ENCODE peak calls at places on chromosome 6, in five cellular contexts. U, N, E, Y and M are unnamed samples.

GRCh38 chr6:44456070-44456965 is 68.8 kb downstream of the CDC5L start:
- DNase-seq in E (no peak), U (peak), N (peak), Y (peak), M (no peak)

GRCh38 chr6:35148167-35148741 is 7.1 kb upstream of the TCP11 start:
- DNase-seq in N (peak), E (no peak), Y (peak), U (no peak), M (no peak)

GRCh38 chr6:151209071-151209831 is 30.5 kb upstream of the AKAP12 start:
- DNase-seq in U (no peak), N (peak), Y (peak), E (no peak), M (no peak)

GRCh38 chr6:47086051-47086770 is 44.1 kb upstream of the ADGRF1 start:
- DNase-seq in N (no peak), U (no peak), E (no peak), Y (no peak), M (no peak)

GRCh38 chr6:78607188-78607587 is 260.2 kb upstream of the IRAK1BP1 start:
- DNase-seq in U (no peak), Y (peak), E (no peak), N (peak), M (no peak)

GRCh38 chr6:136566007-136566487 is 15.8 kb upstream of the MAP7 start:
- DNase-seq in E (no peak), N (no peak), U (no peak), Y (no peak), M (no peak)

GRCh38 chr6:28263946-28264345 is 3.0 kb upstream of the ZSCAN26 start:
- DNase-seq in Y (no peak), U (no peak), N (peak), E (no peak), M (no peak)

GRCh38 chr6:35562060-35562459 is 49.4 kb upstream of the TULP1 start:
- DNase-seq in Y (no peak), U (no peak), E (peak), N (peak), M (no peak)

GRCh38 chr6:106997392-106998257 is 23.1 kb upstream of the CD24 start:
- DNase-seq in N (peak), U (no peak), Y (peak), E (no peak), M (no peak)

GRCh38 chr6:30325150-30325872 is 1.4 kb upstream of the TRIM39 start:
- DNase-seq in Y (peak), E (no peak), N (peak), U (no peak), M (no peak)

GRCh38 chr6:32685603-32686002 is 19.1 kb upstream of the HLA-DQB1 start:
- DNase-seq in U (no peak), N (peak), Y (peak), E (no peak), M (no peak)

GRCh38 chr6:90233994-90234393 is 62.6 kb downstream of the BACH2 start:
- DNase-seq in Y (no peak), N (no peak), U (no peak), E (no peak), M (no peak)

GRCh38 chr6:1607557-1608221 is 2.0 kb upstream of the FOXC1 start:
- DNase-seq in U (no peak), N (no peak), E (no peak), Y (no peak), M (peak)

GRCh38 chr6:52055451-52055850 is 32.0 kb downstream of the PKHD1 start:
- DNase-seq in N (no peak), E (no peak), Y (no peak), U (no peak), M (no peak)

GRCh38 chr6:168285456-168285855 is 34.1 kb downstream of the DACT2 start:
- DNase-seq in E (no peak), Y (no peak), U (no peak), N (no peak), M (no peak)
- H3K4me3 ChIP-seq in E (no peak), Y (no peak), U (no peak), N (no peak), M (no peak)

DNA sequence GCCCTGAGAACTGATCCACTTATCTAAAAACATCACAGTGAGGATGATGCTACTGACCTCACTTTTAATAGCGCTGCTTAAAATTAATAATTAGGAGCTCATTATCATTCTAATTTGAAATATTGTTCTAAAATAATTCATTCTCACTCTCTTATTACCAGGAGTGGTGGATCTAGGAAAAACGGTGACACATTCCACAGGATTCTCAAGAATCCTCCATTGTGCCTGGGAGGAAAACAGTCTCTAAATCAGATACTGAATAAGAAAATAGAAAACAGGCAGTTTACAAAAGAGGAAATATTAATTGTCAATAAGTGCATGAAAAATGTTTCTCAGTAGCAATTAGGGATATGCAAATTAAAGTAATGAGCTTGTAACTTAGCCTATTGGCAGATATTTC is 187.4 kb downstream of the TENT5A start:
- DNase-seq in U (no peak), E (no peak), N (no peak), Y (peak), M (no peak)
- H3K27ac ChIP-seq in U (no peak), E (no peak), N (no peak), Y (no peak), M (no peak)

GRCh38 chr6:5175635-5176034 is 85.1 kb downstream of the LYRM4 start:
- DNase-seq in Y (no peak), E (no peak), N (no peak), U (no peak), M (no peak)

GRCh38 chr6:5172057-5172683 is 87.0 kb downstream of the PPP1R3G start:
- DNase-seq in U (no peak), Y (no peak), E (no peak), N (no peak), M (no peak)

GRCh38 chr6:5173862-5174643 is 86.7 kb downstream of the LYRM4 start:
- DNase-seq in Y (no peak), E (peak), U (no peak), N (peak), M (no peak)

GRCh38 chr6:5175195-5175594 is 85.6 kb downstream of the LYRM4 start:
- DNase-seq in Y (no peak), E (no peak), N (no peak), U (no peak), M (no peak)

GRCh38 chr6:5174756-5175155 is 86.0 kb downstream of the LYRM4 start:
- DNase-seq in N (no peak), U (no peak), E (no peak), Y (no peak), M (no peak)
- H3K4me3 ChIP-seq in N (no peak), U (no peak), E (no peak), Y (no peak), M (no peak)

DNA sequence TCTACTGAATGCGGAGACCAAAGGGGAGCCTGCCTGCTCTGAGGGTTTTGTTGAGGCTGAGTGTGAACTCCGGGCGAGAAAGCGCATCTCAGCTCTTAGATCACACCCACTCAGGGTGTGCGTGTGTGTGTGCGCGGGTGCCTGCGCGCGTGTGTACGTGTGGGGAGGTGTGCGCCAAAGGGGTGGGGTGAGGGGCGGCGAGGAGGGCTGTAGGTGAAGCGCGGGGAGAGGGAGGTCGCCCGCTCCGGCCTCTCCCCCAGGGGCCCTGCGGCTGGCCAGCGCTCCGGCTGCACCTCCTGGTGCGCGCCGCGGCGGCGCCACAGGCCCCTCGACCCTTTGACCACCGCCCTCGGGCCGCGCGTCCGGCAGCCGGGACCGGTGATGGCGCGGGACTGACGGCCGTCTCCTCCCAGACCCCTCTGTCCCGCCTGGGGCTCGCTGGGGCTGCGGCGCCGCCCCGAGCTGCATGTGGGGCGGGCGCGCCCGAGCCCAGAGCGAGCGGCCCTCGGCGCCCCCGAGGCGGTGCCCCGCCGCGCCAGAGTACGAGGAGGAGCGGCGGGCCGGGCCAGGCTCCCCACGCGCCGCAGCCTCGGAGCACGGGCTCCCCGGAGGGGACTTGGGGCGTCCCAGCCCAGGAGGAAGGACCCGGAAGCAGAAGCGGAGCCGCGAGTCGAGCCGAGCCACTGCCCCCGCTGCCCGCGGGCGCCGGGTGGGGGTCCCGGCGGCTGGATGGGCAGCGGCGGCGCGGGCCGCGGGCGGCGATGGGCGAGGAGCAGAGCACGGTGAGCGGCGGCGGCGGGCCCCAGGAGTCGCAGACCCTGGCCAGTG is at the start of gene RNF217:
- DNase-seq in N (peak), E (peak), U (peak), Y (peak), M (peak)
- H3K27ac ChIP-seq in N (peak), E (peak), U (peak), Y (peak), M (peak)

GRCh38 chr6:37569317-37569716 is 69.6 kb upstream of the CCDC167 start:
- DNase-seq in U (no peak), E (no peak), N (no peak), Y (no peak), M (no peak)

GRCh38 chr6:37561361-37561760 is 61.7 kb upstream of the CCDC167 start:
- DNase-seq in Y (no peak), N (no peak), U (no peak), E (no peak), M (no peak)

GRCh38 chr6:37569999-37570776 is 70.5 kb upstream of the CCDC167 start:
- DNase-seq in U (no peak), N (no peak), Y (no peak), E (no peak), M (no peak)

GRCh38 chr6:37566209-37566859 is 66.6 kb upstream of the CCDC167 start:
- DNase-seq in E (peak), U (peak), Y (peak), N (no peak), M (peak)

GRCh38 chr6:37565267-37566208 is 65.8 kb upstream of the CCDC167 start:
- DNase-seq in E (peak), U (peak), N (no peak), Y (no peak), M (no peak)
- H3K4me3 ChIP-seq in E (peak), U (peak), N (peak), Y (peak), M (peak)

GRCh38 chr6:41062056-41062455 is 9.1 kb downstream of the APOBEC2 start:
- DNase-seq in Y (no peak), E (no peak), U (no peak), N (no peak), M (no peak)

GRCh38 chr6:41061196-41061726 is 8.3 kb downstream of the APOBEC2 start:
- DNase-seq in E (no peak), U (no peak), Y (no peak), N (no peak), M (no peak)

GRCh38 chr6:41065550-41066026 is 6.6 kb downstream of the OARD1 start:
- DNase-seq in U (no peak), N (no peak), E (no peak), Y (no peak), M (no peak)

GRCh38 chr6:41064841-41065240 is 7.3 kb downstream of the OARD1 start:
- DNase-seq in U (no peak), N (no peak), Y (no peak), E (no peak), M (no peak)

GRCh38 chr6:41063884-41064285 is 8.3 kb downstream of the OARD1 start:
- DNase-seq in N (no peak), E (no peak), Y (no peak), U (no peak), M (no peak)
- H3K27ac ChIP-seq in N (no peak), E (peak), Y (peak), U (no peak), M (no peak)

GRCh38 chr6:163338671-163339405 is 75.7 kb upstream of the QKI start:
- DNase-seq in N (peak), U (no peak), Y (peak), E (peak), M (no peak)
- H3K4me3 ChIP-seq in N (no peak), U (no peak), Y (no peak), E (no peak), M (no peak)